ENCODE peak calls at places on chromosomes 2 and 18, in seven cellular contexts. One of them, this sample, is unnamed.

GRCh38 chr18:21099442-21099841 is 12.2 kb downstream of the ROCK1 start:
- DNase-seq in NB4: no peak
- DNase-seq in HEK293T: no peak
- DNase-seq in NCI-H1417: no peak
- DNase-seq in activated CD8-positive, alpha-beta memory T cell treated with anti-CD3 and anti-CD28 coated beads for 24 hours: no peak
- DNase-seq in SW 1271: no peak
- DNase-seq in skeletal muscle cell: no peak
- DNase-seq in this sample: no peak

GRCh38 chr2:160406591-160407392 is 86.8 kb downstream of the RBMS1 start:
- DNase-seq in activated CD8-positive, alpha-beta memory T cell treated with anti-CD3 and anti-CD28 coated beads for 24 hours: no peak
- DNase-seq in NB4: peak
- DNase-seq in SW 1271: peak
- DNase-seq in HEK293T: peak
- DNase-seq in NCI-H1417: peak
- DNase-seq in skeletal muscle cell: peak
- DNase-seq in this sample: peak

GRCh38 chr2:216517447-216517846 is 18.8 kb downstream of the RPL37A start:
- DNase-seq in NB4: no peak
- DNase-seq in HEK293T: no peak
- DNase-seq in NCI-H1417: no peak
- DNase-seq in activated CD8-positive, alpha-beta memory T cell treated with anti-CD3 and anti-CD28 coated beads for 24 hours: no peak
- DNase-seq in SW 1271: no peak
- DNase-seq in skeletal muscle cell: no peak
- DNase-seq in this sample: no peak

GRCh38 chr2:101329026-101329425 is 20.5 kb upstream of the RNF149 start:
- DNase-seq in NB4: peak
- DNase-seq in skeletal muscle cell: no peak
- DNase-seq in HEK293T: no peak
- DNase-seq in SW 1271: no peak
- DNase-seq in NCI-H1417: no peak
- DNase-seq in activated CD8-positive, alpha-beta memory T cell treated with anti-CD3 and anti-CD28 coated beads for 24 hours: no peak
- DNase-seq in this sample: no peak

GRCh38 chr2:65227035-65227470 is 578 bp upstream of the ACTR2 start:
- DNase-seq in activated CD8-positive, alpha-beta memory T cell treated with anti-CD3 and anti-CD28 coated beads for 24 hours: no peak
- DNase-seq in NB4: peak
- DNase-seq in HEK293T: no peak
- DNase-seq in skeletal muscle cell: no peak
- DNase-seq in NCI-H1417: peak
- DNase-seq in SW 1271: no peak
- DNase-seq in this sample: no peak

GRCh38 chr2:156903335-156903734 is 354.2 kb upstream of the GALNT5 start:
- DNase-seq in SW 1271: no peak
- DNase-seq in activated CD8-positive, alpha-beta memory T cell treated with anti-CD3 and anti-CD28 coated beads for 24 hours: no peak
- DNase-seq in NB4: no peak
- DNase-seq in HEK293T: no peak
- DNase-seq in NCI-H1417: no peak
- DNase-seq in skeletal muscle cell: no peak
- DNase-seq in this sample: no peak

GRCh38 chr18:8685141-8685913 is 20.0 kb upstream of the MTCL1 start:
- DNase-seq in activated CD8-positive, alpha-beta memory T cell treated with anti-CD3 and anti-CD28 coated beads for 24 hours: no peak
- DNase-seq in SW 1271: no peak
- DNase-seq in NCI-H1417: peak
- DNase-seq in skeletal muscle cell: no peak
- DNase-seq in HEK293T: peak
- DNase-seq in NB4: no peak
- DNase-seq in this sample: no peak

GRCh38 chr2:100513650-100514049 is 43.4 kb downstream of the NMS start:
- DNase-seq in skeletal muscle cell: no peak
- DNase-seq in NCI-H1417: no peak
- DNase-seq in SW 1271: no peak
- DNase-seq in NB4: peak
- DNase-seq in HEK293T: no peak
- DNase-seq in activated CD8-positive, alpha-beta memory T cell treated with anti-CD3 and anti-CD28 coated beads for 24 hours: no peak
- DNase-seq in this sample: no peak

GRCh38 chr2:20584637-20585321 is 66.1 kb downstream of the HS1BP3 start:
- DNase-seq in skeletal muscle cell: peak
- DNase-seq in NB4: no peak
- DNase-seq in activated CD8-positive, alpha-beta memory T cell treated with anti-CD3 and anti-CD28 coated beads for 24 hours: no peak
- DNase-seq in HEK293T: peak
- DNase-seq in NCI-H1417: no peak
- DNase-seq in SW 1271: peak
- DNase-seq in this sample: no peak

GRCh38 chr2:221500501-221501209 is 71.4 kb downstream of the EPHA4 start:
- DNase-seq in skeletal muscle cell: no peak
- DNase-seq in NCI-H1417: no peak
- DNase-seq in activated CD8-positive, alpha-beta memory T cell treated with anti-CD3 and anti-CD28 coated beads for 24 hours: no peak
- DNase-seq in HEK293T: no peak
- DNase-seq in SW 1271: no peak
- DNase-seq in NB4: no peak
- DNase-seq in this sample: no peak

GRCh38 chr18:52829876-52830390 is 489.9 kb downstream of the DCC start:
- DNase-seq in SW 1271: no peak
- DNase-seq in HEK293T: no peak
- DNase-seq in NB4: no peak
- DNase-seq in activated CD8-positive, alpha-beta memory T cell treated with anti-CD3 and anti-CD28 coated beads for 24 hours: no peak
- DNase-seq in NCI-H1417: no peak
- DNase-seq in skeletal muscle cell: no peak
- DNase-seq in this sample: no peak

GRCh38 chr2:134461511-134461910 is 207.6 kb downstream of the MGAT5 start:
- DNase-seq in NCI-H1417: no peak
- DNase-seq in activated CD8-positive, alpha-beta memory T cell treated with anti-CD3 and anti-CD28 coated beads for 24 hours: no peak
- DNase-seq in skeletal muscle cell: no peak
- DNase-seq in SW 1271: no peak
- DNase-seq in NB4: no peak
- DNase-seq in HEK293T: no peak
- DNase-seq in this sample: peak

This sample was measured in type B pancreatic cell.